ENCODE peak calls at places on chromosomes 3 and 15, in eight cellular contexts. N is suprapubic skin; P is Peyer's patch; Q is activated CD8-positive, alpha-beta T cell treated with anti-CD3 and anti-CD28 coated beads for 36 hours; O is NCI-H69; Y is activated naive CD8-positive, alpha-beta T cell treated with anti-CD3 and anti-CD28 coated beads, Interleukin-2, amount 50 U/mL, for 24 hours; T is A172; J is GM03348. A is an unnamed sample.

GRCh38 chr3:149618151-149619123 is 39.4 kb downstream of the WWTR1 start:
- DNase-seq in N (no peak), P (no peak), Q (no peak), O (peak), Y (no peak), T (peak), J (no peak), A (no peak)

GRCh38 chr3:70982700-70983140 is 600.8 kb downstream of the FOXP1 start:
- DNase-seq in N (no peak), P (no peak), Q (peak), O (no peak), Y (peak), T (peak), J (peak), A (peak)

GRCh38 chr3:111568906-111569305 is 26.2 kb downstream of the ZBED2 start:
- DNase-seq in N (no peak), P (no peak), Q (no peak), O (no peak), Y (no peak), T (no peak), J (no peak), A (no peak)

GRCh38 chr15:78457101-78457500 is 19.1 kb downstream of the IREB2 start:
- DNase-seq in N (no peak), P (no peak), Q (no peak), O (peak), Y (no peak), T (peak), J (peak), A (no peak)

GRCh38 chr3:53626876-53627275 is 132.5 kb downstream of the CACNA1D start:
- DNase-seq in N (no peak), P (no peak), Q (no peak), O (no peak), Y (no peak), T (no peak), J (no peak), A (no peak)

GRCh38 chr3:13568515-13568995 is 19.6 kb downstream of the FBLN2 start:
- DNase-seq in N (no peak), P (no peak), Q (no peak), O (no peak), Y (no peak), T (no peak), J (no peak), A (no peak)

GRCh38 chr3:131561511-131561910 is 58.7 kb upstream of the MRPL3 start:
- DNase-seq in N (no peak), P (no peak), Q (no peak), O (no peak), Y (no peak), T (no peak), J (peak), A (no peak)

GRCh38 chr3:67416703-67417102 is 237.7 kb downstream of the SUCLG2 start:
- DNase-seq in N (no peak), P (no peak), Q (no peak), O (no peak), Y (no peak), T (no peak), J (peak), A (no peak)

GRCh38 chr15:78148392-78149067 is 632 bp upstream of the IDH3A start:
- DNase-seq in N (no peak), P (peak), Q (no peak), O (no peak), Y (no peak), T (no peak), J (no peak), A (no peak)

GRCh38 chr3:47854267-47854666 is 51.3 kb downstream of the DHX30 start:
- DNase-seq in N (no peak), P (no peak), Q (no peak), O (no peak), Y (no peak), T (no peak), J (no peak), A (no peak)

GRCh38 chr3:159126261-159127020 is 324.6 kb downstream of the MFSD1 start:
- DNase-seq in N (no peak), P (no peak), Q (no peak), O (no peak), Y (no peak), T (peak), J (peak), A (no peak)